ENCODE peak calls at places on chromosomes 16 and 17, in six cellular contexts. O is lower lobe of right lung, H is SJCRH30, U is adipocyte, Q is IMR-90, Y is mesendoderm. P is an unnamed sample. For H3K4me1 and H3K27me3, the result is how much of the 10 kb centered on the place peaks cover.

GRCh38 chr16:14013145-14013570 is 58.0 kb upstream of the MRTFB start:
- DNase-seq in O (no peak), H (no peak), U (no peak), Q (no peak), Y (no peak), P (no peak)

GRCh38 chr16:80935691-80936090 is 71.0 kb downstream of the CMC2 start:
- DNase-seq in O (no peak), H (no peak), U (no peak), Q (no peak), Y (no peak), P (no peak)

GRCh38 chr17:40718904-40719303 is 15.4 kb upstream of the KRT24 start:
- DNase-seq in O (no peak), H (no peak), U (no peak), Q (no peak), Y (no peak), P (no peak)

GRCh38 chr17:51119415-51120356 is 982 bp downstream of the SPAG9 start:
- DNase-seq in O (peak), H (peak), U (peak), Q (peak), Y (peak), P (peak)

GRCh38 chr17:57415737-57416354 is 159.5 kb downstream of the MSI2 start:
- DNase-seq in O (no peak), H (no peak), U (no peak), Q (no peak), Y (no peak), P (no peak)

GRCh38 chr16:16879567-16880251 is 500.8 kb downstream of the NPIPA7 start:
- DNase-seq in O (no peak), H (no peak), U (no peak), Q (no peak), Y (no peak), P (no peak)

GRCh38 chr17:4438162-4438944 is 4.6 kb downstream of the SPNS3 start:
- DNase-seq in O (no peak), H (no peak), U (no peak), Q (no peak), Y (no peak), P (no peak)

GRCh38 chr16:67987460-67988160 is 7.3 kb upstream of the DPEP3 start:
- DNase-seq in O (no peak), H (no peak), U (no peak), Q (no peak), Y (no peak), P (no peak)

GRCh38 chr17:80220709-80221215 is 535 bp downstream of the SLC26A11 start:
- DNase-seq in O (no peak), H (no peak), U (peak), Q (no peak), Y (peak), P (peak)

GRCh38 chr16:75188832-75189477 is 18.0 kb downstream of the CTRB2 start:
- DNase-seq in O (no peak), H (no peak), U (no peak), Q (no peak), Y (no peak), P (no peak)

GRCh38 chr16:1093284-1094123 is 2.5 kb downstream of the C1QTNF8 start:
- DNase-seq in O (no peak), H (no peak), U (no peak), Q (no peak), Y (peak), P (no peak)

GRCh38 chr17:37466471-37466870 is 23.2 kb upstream of the DUSP14 start:
- DNase-seq in O (no peak), H (no peak), U (no peak), Q (no peak), Y (no peak), P (no peak)

GRCh38 chr17:54991567-54991966 is 23.0 kb downstream of the STXBP4 start:
- DNase-seq in O (no peak), H (no peak), U (no peak), Q (no peak), Y (no peak), P (no peak)

GRCh38 chr17:82973456-82974135 is 105.8 kb upstream of the METRNL start:
- DNase-seq in O (no peak), H (no peak), U (no peak), Q (no peak), Y (no peak), P (no peak)

GRCh38 chr17:44390250-44390649 is 801 bp upstream of the ITGA2B start:
- DNase-seq in O (no peak), H (no peak), U (no peak), Q (no peak), Y (no peak), P (no peak)

GRCh38 chr16:22739077-22739476 is 74.9 kb upstream of the HS3ST2 start:
- DNase-seq in O (no peak), H (no peak), U (no peak), Q (no peak), Y (no peak), P (no peak)

GRCh38 chr17:76240461-76241204 is at the start of gene RNF157:
- DNase-seq in O (peak), H (peak), U (peak), Q (peak), Y (peak), P (peak)

GRCh38 chr16:78179666-78180065 is 80.2 kb downstream of the WWOX start:
- DNase-seq in O (no peak), H (no peak), U (no peak), Q (no peak), Y (no peak), P (no peak)

GRCh38 chr17:44043326-44043725 is 23.1 kb downstream of the LSM12 start:
- DNase-seq in O (peak), H (no peak), U (peak), Q (peak), Y (no peak), P (no peak)

GRCh38 chr17:61574542-61575351 is 16.3 kb downstream of the NACA2 start:
- DNase-seq in O (no peak), H (peak), U (peak), Q (peak), Y (peak), P (no peak)

GRCh38 chr16:19851476-19851875 is 33.2 kb downstream of the GPRC5B start:
- DNase-seq in O (no peak), H (no peak), U (no peak), Q (no peak), Y (no peak), P (no peak)

GRCh38 chr17:66214893-66215528 is 14.2 kb downstream of the APOH start:
- DNase-seq in O (no peak), H (no peak), U (no peak), Q (no peak), Y (no peak), P (no peak)

GRCh38 chr17:44988256-44988942 is 20.3 kb upstream of the C1QL1 start:
- DNase-seq in O (no peak), H (no peak), U (no peak), Q (no peak), Y (peak), P (no peak)

GRCh38 chr17:68782829-68783228 is 172.4 kb downstream of the ABCA8 start:
- DNase-seq in O (no peak), H (no peak), U (peak), Q (no peak), Y (no peak), P (no peak)

GRCh38 chr17:33671493-33671892 is 378.4 kb upstream of the ASIC2 start:
- DNase-seq in O (no peak), H (no peak), U (no peak), Q (no peak), Y (no peak), P (no peak)

GRCh38 chr17:76132574-76133338 is 8.3 kb downstream of the FOXJ1 start:
- DNase-seq in O (peak), H (no peak), U (no peak), Q (no peak), Y (peak), P (no peak)

GRCh38 chr17:67718325-67718941 is 697 bp downstream of the NOL11 start:
- DNase-seq in O (no peak), H (peak), U (peak), Q (peak), Y (peak), P (no peak)
- H3K4me3 ChIP-seq in O (peak), H (peak), U (peak), Q (peak), Y (peak), P (peak)

DNA sequence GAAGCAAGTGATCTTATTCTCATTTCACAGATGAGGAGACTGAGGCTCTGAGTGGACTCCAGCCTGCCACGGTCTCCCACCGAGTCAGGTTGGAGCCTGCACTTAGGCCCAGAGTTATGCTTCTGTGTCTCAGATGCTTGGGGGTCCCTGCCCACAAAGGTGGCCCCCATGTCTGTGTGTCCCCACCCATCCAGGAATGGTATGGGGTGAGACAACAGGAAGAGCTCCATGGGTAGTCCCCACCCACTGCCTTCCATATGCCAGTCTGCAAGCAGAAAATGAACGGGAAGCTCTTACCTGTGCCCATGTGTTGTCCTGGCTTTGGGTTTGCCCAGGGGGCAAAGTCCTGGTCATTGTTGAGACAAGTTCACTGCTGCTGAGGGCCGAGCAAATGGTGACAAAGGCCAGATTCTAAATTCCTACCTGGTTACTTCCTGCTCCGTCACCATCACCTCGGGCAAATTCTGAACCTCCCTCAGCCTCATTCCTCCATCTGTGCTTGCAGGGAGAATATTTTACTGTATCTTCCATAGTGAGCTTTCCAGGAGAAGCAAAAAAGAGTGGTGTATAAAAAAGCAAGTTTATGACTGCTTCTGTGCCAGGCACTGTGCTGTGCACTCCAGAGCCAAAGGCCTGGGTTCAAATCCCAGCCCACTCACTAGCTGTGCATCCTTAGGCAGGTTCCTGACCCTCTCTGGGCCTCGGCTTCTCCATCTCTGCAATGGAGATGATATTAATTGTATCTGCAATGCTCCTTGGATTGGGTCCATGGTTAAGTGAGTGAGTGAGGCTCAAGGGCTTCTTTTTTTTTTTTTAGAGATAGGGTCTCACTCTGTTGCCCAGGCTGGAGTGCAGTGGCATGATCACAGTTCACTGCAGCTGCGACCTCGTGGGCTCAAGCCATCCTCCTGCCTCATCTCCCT is 9.3 kb downstream of the IL4R start:
- DNase-seq in O (peak), H (no peak), U (no peak), Q (no peak), Y (peak), P (no peak)
- H3K4me1 ChIP-seq in O (half or more), H (under half), U (under half), Q (under half), Y (under half), P (half or more)

DNA sequence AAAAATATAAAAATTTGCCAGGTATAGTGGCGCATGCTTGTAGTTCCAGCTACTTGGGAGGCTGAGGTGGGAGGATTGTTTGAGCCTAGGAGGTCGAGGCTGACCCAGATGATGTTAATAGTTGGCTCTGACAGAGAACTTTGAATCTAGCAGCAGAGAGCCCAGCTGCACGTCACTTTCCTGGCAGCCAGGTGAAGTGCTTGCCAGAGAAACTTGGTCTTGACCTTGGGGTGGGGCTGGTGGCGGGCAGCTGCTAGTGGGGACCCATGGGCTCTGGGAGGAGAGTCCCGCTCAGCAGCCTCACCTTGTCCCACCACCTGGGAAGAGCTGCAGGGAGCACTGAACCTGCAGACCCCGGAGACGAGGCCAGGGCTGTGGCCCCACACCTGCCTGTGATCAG is 3.1 kb upstream of the C16orf74 start:
- DNase-seq in O (no peak), H (no peak), U (no peak), Q (no peak), Y (no peak), P (no peak)
- H3K27me3 ChIP-seq in O (under half), H (under half), U (under half), Q (under half), Y (under half), P (under half)

GRCh38 chr16:4499196-4499555 is 23.0 kb downstream of the HMOX2 start:
- DNase-seq in O (no peak), H (no peak), U (no peak), Q (no peak), Y (no peak), P (no peak)
- H3K4me3 ChIP-seq in O (no peak), H (no peak), U (no peak), Q (no peak), Y (no peak), P (no peak)

DNA sequence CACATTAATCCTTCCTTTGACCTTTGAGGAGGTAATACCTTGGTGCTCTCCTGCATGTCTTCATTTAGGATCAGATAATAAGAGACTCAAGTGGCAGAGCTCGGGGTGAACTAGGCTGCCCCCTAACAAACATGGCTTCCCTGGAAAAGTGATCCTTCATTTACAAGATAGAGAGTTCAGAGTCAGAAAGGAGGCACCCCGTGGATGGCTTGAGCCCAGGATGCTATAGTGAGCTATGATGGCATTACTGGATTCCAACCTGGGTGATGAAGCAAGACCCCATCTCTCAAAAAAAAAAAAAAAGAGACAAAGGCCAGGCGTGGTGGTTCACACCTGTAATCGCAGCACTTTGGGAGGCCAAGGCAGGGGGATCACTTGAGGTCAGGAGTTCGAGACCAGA is 7.6 kb downstream of the FAM117A start:
- DNase-seq in O (no peak), H (no peak), U (no peak), Q (no peak), Y (no peak), P (no peak)
- H3K4me1 ChIP-seq in O (under half), H (under half), U (under half), Q (under half), Y (under half), P (half or more)

GRCh38 chr17:39669897-39670735 is 1.9 kb downstream of the PNMT start:
- DNase-seq in O (no peak), H (no peak), U (no peak), Q (no peak), Y (no peak), P (no peak)
- H3K27me3 ChIP-seq in O (under half), H (under half), U (half or more), Q (under half), Y (under half), P (under half)

GRCh38 chr16:66872927-66873684 is 7.2 kb upstream of the PDP2 start:
- DNase-seq in O (peak), H (peak), U (peak), Q (peak), Y (peak), P (peak)

GRCh38 chr16:66873685-66874055 is 6.6 kb upstream of the PDP2 start:
- DNase-seq in O (no peak), H (no peak), U (no peak), Q (no peak), Y (no peak), P (no peak)

GRCh38 chr16:66872524-66872923 is 7.8 kb upstream of the PDP2 start:
- DNase-seq in O (no peak), H (no peak), U (no peak), Q (no peak), Y (no peak), P (no peak)

GRCh38 chr16:66874079-66874775 is 6.1 kb upstream of the PDP2 start:
- DNase-seq in O (no peak), H (peak), U (peak), Q (peak), Y (peak), P (no peak)

GRCh38 chr16:66871840-66872239 is 8.5 kb upstream of the PDP2 start:
- DNase-seq in O (no peak), H (no peak), U (no peak), Q (no peak), Y (no peak), P (no peak)
- H3K4me3 ChIP-seq in O (no peak), H (no peak), U (no peak), Q (no peak), Y (no peak), P (no peak)

GRCh38 chr17:78174332-78174869 is 6.0 kb downstream of the SYNGR2 start:
- DNase-seq in O (peak), H (no peak), U (no peak), Q (no peak), Y (no peak), P (no peak)

GRCh38 chr17:78173025-78173715 is 4.8 kb downstream of the SYNGR2 start:
- DNase-seq in O (peak), H (no peak), U (no peak), Q (no peak), Y (no peak), P (peak)

GRCh38 chr17:78170692-78171590 is 2.6 kb downstream of the SYNGR2 start:
- DNase-seq in O (no peak), H (no peak), U (no peak), Q (no peak), Y (no peak), P (no peak)

GRCh38 chr17:78174870-78175642 is 6.7 kb downstream of the SYNGR2 start:
- DNase-seq in O (no peak), H (no peak), U (no peak), Q (no peak), Y (peak), P (no peak)

DNA sequence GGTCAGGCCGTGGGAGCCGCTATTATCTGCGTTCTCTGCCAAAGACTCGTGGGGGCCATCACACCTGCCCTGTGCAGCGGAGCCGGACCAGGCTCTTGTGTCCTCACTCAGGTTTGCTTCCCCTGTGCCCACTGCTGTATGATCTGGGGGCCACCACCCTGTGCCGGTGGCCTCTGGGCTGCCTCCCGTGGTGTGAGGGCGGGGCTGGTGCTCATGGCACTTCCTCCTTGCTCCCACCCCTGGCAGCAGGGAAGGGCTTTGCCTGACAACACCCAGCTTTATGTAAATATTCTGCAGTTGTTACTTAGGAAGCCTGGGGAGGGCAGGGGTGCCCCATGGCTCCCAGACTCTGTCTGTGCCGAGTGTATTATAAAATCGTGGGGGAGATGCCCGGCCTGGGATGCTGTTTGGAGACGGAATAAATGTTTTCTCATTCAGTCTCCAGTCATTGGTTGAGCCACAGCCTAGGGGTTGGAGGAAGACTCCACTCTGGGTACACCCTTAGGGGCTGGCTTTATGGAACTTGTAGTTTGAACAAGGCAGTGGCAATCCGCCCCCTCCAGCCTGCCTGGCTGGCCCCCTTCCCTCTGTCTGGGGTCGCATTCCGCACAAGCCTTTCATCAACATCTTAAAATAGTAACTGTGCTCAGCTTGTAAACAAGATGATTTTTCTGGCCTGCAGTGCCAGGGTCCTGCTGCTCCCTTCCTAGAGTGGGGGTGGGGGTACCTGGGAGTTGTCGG is 4.1 kb downstream of the SYNGR2 start:
- DNase-seq in O (peak), H (no peak), U (peak), Q (peak), Y (no peak), P (no peak)
- H3K4me1 ChIP-seq in O (half or more), H (under half), U (under half), Q (under half), Y (under half), P (half or more)

GRCh38 chr17:48560452-48560817 is 15.5 kb upstream of the HOXB2 start:
- DNase-seq in O (no peak), H (no peak), U (no peak), Q (no peak), Y (no peak), P (no peak)
- H3K27me3 ChIP-seq in O (under half), H (under half), U (under half), Q (under half), Y (half or more), P (under half)

GRCh38 chr17:34916120-34916519 is 45.1 kb downstream of the CCT6B start:
- DNase-seq in O (no peak), H (no peak), U (no peak), Q (no peak), Y (no peak), P (no peak)
- H3K4me3 ChIP-seq in O (no peak), H (no peak), U (no peak), Q (no peak), Y (no peak), P (no peak)

P was measured in CD4-positive, alpha-beta memory T cell.